ENCODE peak calls at places on chromosome 12, in five cellular contexts. Q is A549, E is GM23338, H is fibroblast of lung, X is RWPE2. P is an unnamed sample.

GRCh38 chr12:126093911-126094310 is 1028.7 kb downstream of the AACS start:
- DNase-seq in Q (no peak), X (no peak), H (peak; percentile 46), E (peak; percentile 54), P (peak; percentile 3)

GRCh38 chr12:95231190-95231589 is 13.6 kb downstream of the VEZT start:
- DNase-seq in Q (peak; percentile 62), X (no peak), H (peak; percentile 66), E (no peak), P (no peak)

GRCh38 chr12:20681334-20681733 is 13.8 kb upstream of the SLCO1C1 start:
- DNase-seq in H (no peak), Q (no peak), E (no peak), X (no peak), P (no peak)

GRCh38 chr12:11822071-11822818 is 172.8 kb downstream of the ETV6 start:
- DNase-seq in Q (no peak), H (peak; percentile 82), E (no peak), X (no peak), P (no peak)

GRCh38 chr12:85036241-85036707 is at the start of the genes LRRIQ1 and TSPAN19:
- DNase-seq in Q (peak; percentile 75), X (peak; percentile 78), H (peak; percentile 87), E (peak; percentile 99), P (peak; percentile 66)

GRCh38 chr12:107318804-107319535 is 225.6 kb upstream of the CRY1 start:
- DNase-seq in E (peak; percentile 60), Q (no peak), X (no peak), H (peak; percentile 79), P (no peak)

GRCh38 chr12:96208346-96208745 is 14.2 kb downstream of the ELK3 start:
- DNase-seq in Q (no peak), E (no peak), H (peak; percentile 85), X (no peak), P (peak; percentile 79)

GRCh38 chr12:31726575-31726974 is 2.2 kb downstream of the AMN1 start:
- DNase-seq in E (no peak), X (no peak), H (no peak), Q (no peak), P (no peak)

GRCh38 chr12:123139926-123140674 is 10.8 kb downstream of the PITPNM2 start:
- DNase-seq in X (no peak), Q (no peak), H (peak; percentile 61), E (peak; percentile 11), P (no peak)

GRCh38 chr12:101110856-101111255 is 99.2 kb downstream of the SLC5A8 start:
- DNase-seq in X (no peak), H (no peak), Q (no peak), E (no peak), P (no peak)

GRCh38 chr12:42332301-42332894 is 6.4 kb downstream of the PPHLN1 start:
- DNase-seq in H (peak; percentile 33), X (no peak), Q (peak; percentile 47), E (peak; percentile 40), P (no peak)

GRCh38 chr12:126554599-126554998 is 1489.4 kb downstream of the AACS start:
- DNase-seq in X (no peak), H (no peak), E (peak; percentile 35), Q (no peak), P (no peak)

GRCh38 chr12:104779134-104779533 is 179.0 kb downstream of the SLC41A2 start:
- DNase-seq in Q (no peak), H (no peak), X (no peak), E (no peak), P (no peak)

GRCh38 chr12:95740751-95741150 is 49.8 kb downstream of the NTN4 start:
- DNase-seq in E (no peak), X (no peak), Q (no peak), H (no peak), P (no peak)

GRCh38 chr12:46521145-46521544 is 148.6 kb upstream of the SLC38A2 start:
- DNase-seq in E (no peak), Q (no peak), H (no peak), X (no peak), P (no peak)

GRCh38 chr12:88309546-88309945 is 167.4 kb downstream of the TMTC3 start:
- DNase-seq in E (no peak), H (peak; percentile 76), Q (no peak), X (no peak), P (peak; percentile 68)

GRCh38 chr12:108713471-108713870 is 17.8 kb downstream of the CORO1C start:
- DNase-seq in E (no peak), Q (no peak), X (no peak), H (no peak), P (no peak)

GRCh38 chr12:100356646-100357223 is at the start of gene SLC17A8:
- DNase-seq in E (peak; percentile 77), X (no peak), H (no peak), Q (no peak), P (no peak)

GRCh38 chr12:124520258-124520657 is 47.2 kb downstream of the NCOR2 start:
- DNase-seq in H (peak; percentile 84), Q (peak; percentile 49), E (no peak), X (no peak), P (no peak)

GRCh38 chr12:26100966-26101744 is 23.7 kb downstream of the BHLHE41 start:
- DNase-seq in E (no peak), Q (no peak), H (no peak), X (no peak), P (no peak)

GRCh38 chr12:120528861-120529525 is at the start of gene COQ5:
- DNase-seq in H (peak; percentile 81), E (peak; percentile 97), Q (peak; percentile 74), X (peak; percentile 83), P (peak; percentile 49)
- H3K4me3 ChIP-seq in H (peak within 1 kb of the TSS; percentile 71), E (peak within 1 kb of the TSS; percentile 85), Q (peak within 1 kb of the TSS; percentile 67), X (peak within 1 kb of the TSS; percentile 81), P (peak within 1 kb of the TSS; percentile 73)

DNA sequence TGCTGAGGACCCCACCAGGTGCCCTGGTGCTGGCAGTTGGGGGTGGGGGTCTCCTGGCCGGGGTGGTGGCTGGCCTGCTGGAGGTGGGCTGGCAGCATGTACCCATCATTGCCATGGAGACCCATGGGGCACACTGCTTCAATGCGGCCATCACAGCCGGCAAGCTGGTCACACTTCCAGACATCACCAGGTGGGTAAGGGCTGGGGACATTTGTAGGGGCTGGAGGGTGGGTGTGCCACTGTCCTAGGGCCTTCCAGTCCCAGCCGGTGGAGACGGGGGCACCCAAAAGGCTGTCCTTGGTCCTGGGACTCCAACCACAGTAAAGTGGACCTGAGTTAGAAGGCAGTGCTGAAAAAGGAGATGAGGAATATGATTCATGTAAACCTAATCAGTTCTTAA is 13.2 kb downstream of the SDSL start:
- DNase-seq in Q (no peak), H (no peak), E (no peak), X (no peak), P (no peak)
- H3K4me3 ChIP-seq in Q (no peak overlapping the region), H (no peak overlapping the region), E (no peak overlapping the region), X (no peak overlapping the region), P (no peak overlapping the region)

GRCh38 chr12:3304436-3305135 is 186.4 kb upstream of the PRMT8 start:
- DNase-seq in Q (no peak), X (peak; percentile 93), H (peak; percentile 91), E (no peak), P (peak; percentile 60)
- H3K4me3 ChIP-seq in Q (no peak overlapping the region), X (no peak overlapping the region), H (no peak overlapping the region), E (no peak overlapping the region), P (no peak overlapping the region)

GRCh38 chr12:94147991-94148840 is at the start of gene PLXNC1:
- DNase-seq in Q (peak; percentile 26), X (no peak), E (peak; percentile 75), H (peak; percentile 60), P (no peak)

GRCh38 chr12:94151577-94151976 is 3.2 kb downstream of the PLXNC1 start:
- DNase-seq in Q (no peak), H (no peak), E (no peak), X (no peak), P (no peak)

GRCh38 chr12:94150483-94151225 is 2.3 kb downstream of the PLXNC1 start:
- DNase-seq in H (no peak), X (no peak), E (peak; percentile 46), Q (no peak), P (no peak)

GRCh38 chr12:94148841-94149780 is 734 bp downstream of the PLXNC1 start:
- DNase-seq in H (peak; percentile 41), Q (peak; percentile 34), X (no peak), E (peak; percentile 75), P (no peak)

DNA sequence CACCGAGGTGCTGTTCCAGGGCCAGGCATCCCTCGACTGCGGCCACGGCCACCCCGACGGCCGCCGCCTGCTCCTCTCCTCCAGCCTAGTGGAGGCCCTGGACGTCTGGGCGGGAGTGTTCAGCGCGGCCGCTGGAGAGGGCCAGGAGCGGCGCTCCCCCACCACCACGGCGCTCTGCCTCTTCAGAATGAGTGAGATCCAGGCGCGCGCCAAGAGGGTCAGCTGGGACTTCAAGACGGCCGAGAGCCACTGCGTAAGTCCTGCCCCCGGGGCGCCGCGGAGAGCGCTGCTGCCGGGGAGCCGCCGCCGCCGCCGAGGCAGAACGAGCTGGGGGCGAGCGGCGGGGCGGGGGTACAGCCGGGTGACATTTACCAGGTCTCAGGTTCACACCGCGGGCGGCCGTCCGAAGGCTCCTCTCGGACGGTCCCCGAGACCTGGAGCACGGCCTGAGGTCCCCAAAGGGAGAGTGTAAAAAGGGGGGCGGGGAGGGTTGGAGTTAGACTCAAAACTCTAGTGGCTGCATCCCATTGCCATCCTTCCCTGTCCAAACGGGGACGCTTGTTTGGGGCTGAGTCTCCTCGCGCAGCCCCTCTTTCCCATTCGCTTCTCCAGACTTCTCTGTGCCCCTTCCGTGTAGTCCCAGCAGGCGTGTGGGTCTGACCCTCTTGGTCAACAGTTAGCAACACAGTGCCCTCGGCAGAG is 1.6 kb downstream of the PLXNC1 start:
- DNase-seq in E (peak; percentile 77), H (peak; percentile 26), X (no peak), Q (no peak), P (no peak)
- H3K4me3 ChIP-seq in E (peak overlapping the region; percentile 77), H (no peak overlapping the region), X (no peak overlapping the region), Q (peak overlapping the region; percentile 58), P (peak overlapping the region; percentile 53)

GRCh38 chr12:40225337-40225983 is 663 bp downstream of the LRRK2 start:
- DNase-seq in E (no peak), H (no peak), Q (no peak), X (no peak), P (no peak)

GRCh38 chr12:40227447-40227846 is 2.6 kb downstream of the LRRK2 start:
- DNase-seq in Q (no peak), X (no peak), E (no peak), H (no peak), P (no peak)

GRCh38 chr12:40224439-40225291 is at the start of gene LRRK2:
- DNase-seq in H (peak; percentile 77), Q (peak; percentile 31), X (peak; percentile 43), E (peak; percentile 55), P (peak; percentile 12)

GRCh38 chr12:40225984-40226602 is 1.3 kb downstream of the LRRK2 start:
- DNase-seq in E (no peak), H (no peak), Q (no peak), X (no peak), P (no peak)

GRCh38 chr12:40226652-40227051 is 1.9 kb downstream of the LRRK2 start:
- DNase-seq in H (peak; percentile 90), X (no peak), Q (peak; percentile 53), E (no peak), P (peak; percentile 56)
- H3K4me3 ChIP-seq in H (peak overlapping the region; percentile 81), X (no peak overlapping the region), Q (peak overlapping the region; percentile 58), E (no peak overlapping the region), P (no peak overlapping the region)

P was measured in skeletal muscle cell.